ENCODE peak calls at places on chromosomes 16 and 17, in eight cellular contexts. One of them, this sample, is unnamed.

GRCh38 chr16:81618661-81619060 is 160.4 kb upstream of the PLCG2 start:
- DNase-seq in cardiac muscle cell: no peak
- DNase-seq in HCT116: no peak
- DNase-seq in right atrium auricular region: no peak
- DNase-seq in neural progenitor cell: peak; percentile 63
- DNase-seq in heart left ventricle: no peak
- DNase-seq in left ventricle myocardium inferior: no peak
- DNase-seq in colonic mucosa: no peak
- DNase-seq in this sample: no peak

GRCh38 chr17:76492989-76493501 is 8.2 kb downstream of the RHBDF2 start:
- DNase-seq in cardiac muscle cell: peak; percentile 80
- DNase-seq in HCT116: no peak
- DNase-seq in right atrium auricular region: peak; percentile 86
- DNase-seq in neural progenitor cell: no peak
- DNase-seq in heart left ventricle: peak; percentile 71
- DNase-seq in left ventricle myocardium inferior: peak; percentile 69
- DNase-seq in colonic mucosa: peak; percentile 65
- DNase-seq in this sample: peak; percentile 69

GRCh38 chr17:76601042-76601441 is 15.4 kb upstream of the ST6GALNAC2 start:
- DNase-seq in cardiac muscle cell: no peak
- DNase-seq in HCT116: no peak
- DNase-seq in right atrium auricular region: no peak
- DNase-seq in neural progenitor cell: no peak
- DNase-seq in heart left ventricle: no peak
- DNase-seq in left ventricle myocardium inferior: no peak
- DNase-seq in colonic mucosa: no peak
- DNase-seq in this sample: no peak

GRCh38 chr17:31918701-31919128 is 17.2 kb upstream of the UTP6 start:
- DNase-seq in cardiac muscle cell: peak; percentile 14
- DNase-seq in HCT116: no peak
- DNase-seq in right atrium auricular region: no peak
- DNase-seq in neural progenitor cell: peak; percentile 9
- DNase-seq in heart left ventricle: no peak
- DNase-seq in left ventricle myocardium inferior: no peak
- DNase-seq in colonic mucosa: no peak
- DNase-seq in this sample: no peak

GRCh38 chr16:75402821-75403475 is 30.4 kb downstream of the CFDP1 start:
- DNase-seq in cardiac muscle cell: peak; percentile 69
- DNase-seq in HCT116: peak; percentile 10
- DNase-seq in right atrium auricular region: no peak
- DNase-seq in neural progenitor cell: peak; percentile 16
- DNase-seq in heart left ventricle: no peak
- DNase-seq in left ventricle myocardium inferior: no peak
- DNase-seq in colonic mucosa: no peak
- DNase-seq in this sample: no peak

GRCh38 chr17:15971108-15971507 is 26.2 kb downstream of the ADORA2B start:
- DNase-seq in cardiac muscle cell: no peak
- DNase-seq in HCT116: no peak
- DNase-seq in right atrium auricular region: no peak
- DNase-seq in neural progenitor cell: no peak
- DNase-seq in heart left ventricle: no peak
- DNase-seq in left ventricle myocardium inferior: no peak
- DNase-seq in colonic mucosa: no peak
- DNase-seq in this sample: no peak

GRCh38 chr17:15516150-15516549 is 47.1 kb downstream of the TVP23C start:
- DNase-seq in cardiac muscle cell: peak; percentile 31
- DNase-seq in HCT116: no peak
- DNase-seq in right atrium auricular region: no peak
- DNase-seq in neural progenitor cell: no peak
- DNase-seq in heart left ventricle: no peak
- DNase-seq in left ventricle myocardium inferior: no peak
- DNase-seq in colonic mucosa: no peak
- DNase-seq in this sample: no peak

GRCh38 chr17:62965149-62965648 is 836 bp upstream of the TANC2 start:
- DNase-seq in cardiac muscle cell: no peak
- DNase-seq in HCT116: no peak
- DNase-seq in right atrium auricular region: no peak
- DNase-seq in neural progenitor cell: no peak
- DNase-seq in heart left ventricle: no peak
- DNase-seq in left ventricle myocardium inferior: no peak
- DNase-seq in colonic mucosa: no peak
- DNase-seq in this sample: no peak

GRCh38 chr16:14309906-14310305 is 238.8 kb downstream of the MRTFB start:
- DNase-seq in cardiac muscle cell: no peak
- DNase-seq in HCT116: no peak
- DNase-seq in right atrium auricular region: no peak
- DNase-seq in neural progenitor cell: no peak
- DNase-seq in heart left ventricle: no peak
- DNase-seq in left ventricle myocardium inferior: no peak
- DNase-seq in colonic mucosa: no peak
- DNase-seq in this sample: no peak

GRCh38 chr16:14307059-14307531 is 236.0 kb downstream of the MRTFB start:
- DNase-seq in cardiac muscle cell: no peak
- DNase-seq in HCT116: no peak
- DNase-seq in right atrium auricular region: no peak
- DNase-seq in neural progenitor cell: peak; percentile 32
- DNase-seq in heart left ventricle: no peak
- DNase-seq in left ventricle myocardium inferior: no peak
- DNase-seq in colonic mucosa: no peak
- DNase-seq in this sample: no peak

GRCh38 chr16:14307623-14308356 is 236.7 kb downstream of the MRTFB start:
- DNase-seq in cardiac muscle cell: no peak
- DNase-seq in HCT116: no peak
- DNase-seq in right atrium auricular region: no peak
- DNase-seq in neural progenitor cell: no peak
- DNase-seq in heart left ventricle: peak; percentile 22
- DNase-seq in left ventricle myocardium inferior: peak; percentile 45
- DNase-seq in colonic mucosa: no peak
- DNase-seq in this sample: peak; percentile 76

GRCh38 chr16:14309001-14309886 is 238.1 kb downstream of the MRTFB start:
- DNase-seq in cardiac muscle cell: no peak
- DNase-seq in HCT116: no peak
- DNase-seq in right atrium auricular region: no peak
- DNase-seq in neural progenitor cell: peak; percentile 42
- DNase-seq in heart left ventricle: no peak
- DNase-seq in left ventricle myocardium inferior: no peak
- DNase-seq in colonic mucosa: no peak
- DNase-seq in this sample: no peak

GRCh38 chr16:14308357-14308723 is 237.2 kb downstream of the MRTFB start:
- DNase-seq in cardiac muscle cell: no peak
- DNase-seq in HCT116: no peak
- DNase-seq in right atrium auricular region: no peak
- DNase-seq in neural progenitor cell: no peak
- DNase-seq in heart left ventricle: no peak
- DNase-seq in left ventricle myocardium inferior: no peak
- DNase-seq in colonic mucosa: no peak
- DNase-seq in this sample: no peak
- TF ChIP-seq CTCF in cardiac muscle cell: no peak
- TF ChIP-seq CTCF in HCT116: peak; percentile 4
- TF ChIP-seq CTCF in right atrium auricular region: no peak
- TF ChIP-seq CTCF in neural progenitor cell: no peak
- TF ChIP-seq CTCF in heart left ventricle: no peak
- TF ChIP-seq CTCF in left ventricle myocardium inferior: no peak
- TF ChIP-seq CTCF in colonic mucosa: no peak
- TF ChIP-seq CTCF in this sample: no peak

GRCh38 chr17:39701012-39701783 is 1.3 kb downstream of the ERBB2 start:
- DNase-seq in cardiac muscle cell: no peak
- DNase-seq in HCT116: no peak
- DNase-seq in right atrium auricular region: no peak
- DNase-seq in neural progenitor cell: peak; percentile 30
- DNase-seq in heart left ventricle: no peak
- DNase-seq in left ventricle myocardium inferior: no peak
- DNase-seq in colonic mucosa: peak; percentile 90
- DNase-seq in this sample: no peak
- H3K4me3 ChIP-seq in cardiac muscle cell: peak overlapping the region; percentile 66
- H3K4me3 ChIP-seq in HCT116: peak overlapping the region; percentile 88
- H3K4me3 ChIP-seq in right atrium auricular region: peak overlapping the region; percentile 99
- H3K4me3 ChIP-seq in neural progenitor cell: peak overlapping the region; percentile 96
- H3K4me3 ChIP-seq in heart left ventricle: peak overlapping the region; percentile 98
- H3K4me3 ChIP-seq in left ventricle myocardium inferior: peak overlapping the region; percentile 97
- H3K4me3 ChIP-seq in colonic mucosa: peak overlapping the region; percentile 72
- H3K4me3 ChIP-seq in this sample: no peak overlapping the region

GRCh38 chr16:85665373-85665740 is 23.4 kb downstream of the GINS2 start:
- DNase-seq in cardiac muscle cell: no peak
- DNase-seq in HCT116: no peak
- DNase-seq in right atrium auricular region: no peak
- DNase-seq in neural progenitor cell: no peak
- DNase-seq in heart left ventricle: no peak
- DNase-seq in left ventricle myocardium inferior: no peak
- DNase-seq in colonic mucosa: no peak
- DNase-seq in this sample: no peak

GRCh38 chr16:85664580-85665372 is 24.0 kb downstream of the GINS2 start:
- DNase-seq in cardiac muscle cell: no peak
- DNase-seq in HCT116: no peak
- DNase-seq in right atrium auricular region: no peak
- DNase-seq in neural progenitor cell: no peak
- DNase-seq in heart left ventricle: no peak
- DNase-seq in left ventricle myocardium inferior: no peak
- DNase-seq in colonic mucosa: no peak
- DNase-seq in this sample: peak; percentile 12

GRCh38 chr16:85662976-85663830 is 25.6 kb downstream of the GINS2 start:
- DNase-seq in cardiac muscle cell: no peak
- DNase-seq in HCT116: no peak
- DNase-seq in right atrium auricular region: no peak
- DNase-seq in neural progenitor cell: no peak
- DNase-seq in heart left ventricle: no peak
- DNase-seq in left ventricle myocardium inferior: no peak
- DNase-seq in colonic mucosa: no peak
- DNase-seq in this sample: no peak

GRCh38 chr16:85662036-85662812 is 26.5 kb downstream of the GINS2 start:
- DNase-seq in cardiac muscle cell: no peak
- DNase-seq in HCT116: no peak
- DNase-seq in right atrium auricular region: no peak
- DNase-seq in neural progenitor cell: peak; percentile 92
- DNase-seq in heart left ventricle: no peak
- DNase-seq in left ventricle myocardium inferior: no peak
- DNase-seq in colonic mucosa: no peak
- DNase-seq in this sample: no peak

DNA sequence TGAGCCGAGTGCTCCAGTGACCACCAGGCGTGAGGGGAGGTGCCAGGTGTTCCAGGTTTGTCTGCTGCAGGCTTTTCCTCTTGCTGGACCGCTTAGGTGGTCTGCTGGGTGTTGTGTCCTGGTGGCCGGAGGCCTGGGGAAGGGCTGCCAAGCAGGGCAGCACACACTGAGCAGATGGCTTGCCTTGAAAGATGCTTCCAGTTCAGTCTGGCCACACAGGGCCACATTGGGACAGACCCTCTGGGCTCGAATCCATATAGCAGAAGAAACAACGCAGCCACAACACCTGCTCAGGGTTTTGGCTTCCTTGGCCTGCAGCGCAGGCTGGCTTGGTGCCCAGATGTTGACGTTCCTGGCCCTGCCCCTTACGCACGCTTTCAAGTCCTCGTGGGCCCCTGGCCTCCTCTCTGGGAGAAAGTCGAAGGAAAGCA is 24.8 kb downstream of the GINS2 start:
- DNase-seq in cardiac muscle cell: no peak
- DNase-seq in HCT116: no peak
- DNase-seq in right atrium auricular region: no peak
- DNase-seq in neural progenitor cell: no peak
- DNase-seq in heart left ventricle: no peak
- DNase-seq in left ventricle myocardium inferior: peak; percentile 20
- DNase-seq in colonic mucosa: no peak
- DNase-seq in this sample: peak; percentile 70
- H3K36me3 ChIP-seq in cardiac muscle cell: peaks cover 71% of the 10 kb centered on the region
- H3K36me3 ChIP-seq in HCT116: peaks cover 61% of the 10 kb centered on the region
- H3K36me3 ChIP-seq in right atrium auricular region: peaks cover 80% of the 10 kb centered on the region
- H3K36me3 ChIP-seq in neural progenitor cell: no peaks in the 10 kb centered on the region
- H3K36me3 ChIP-seq in heart left ventricle: peaks cover 79% of the 10 kb centered on the region
- H3K36me3 ChIP-seq in left ventricle myocardium inferior: peaks cover 81% of the 10 kb centered on the region
- H3K36me3 ChIP-seq in colonic mucosa: peaks cover 49% of the 10 kb centered on the region
- H3K36me3 ChIP-seq in this sample: peaks cover 90% of the 10 kb centered on the region

DNA sequence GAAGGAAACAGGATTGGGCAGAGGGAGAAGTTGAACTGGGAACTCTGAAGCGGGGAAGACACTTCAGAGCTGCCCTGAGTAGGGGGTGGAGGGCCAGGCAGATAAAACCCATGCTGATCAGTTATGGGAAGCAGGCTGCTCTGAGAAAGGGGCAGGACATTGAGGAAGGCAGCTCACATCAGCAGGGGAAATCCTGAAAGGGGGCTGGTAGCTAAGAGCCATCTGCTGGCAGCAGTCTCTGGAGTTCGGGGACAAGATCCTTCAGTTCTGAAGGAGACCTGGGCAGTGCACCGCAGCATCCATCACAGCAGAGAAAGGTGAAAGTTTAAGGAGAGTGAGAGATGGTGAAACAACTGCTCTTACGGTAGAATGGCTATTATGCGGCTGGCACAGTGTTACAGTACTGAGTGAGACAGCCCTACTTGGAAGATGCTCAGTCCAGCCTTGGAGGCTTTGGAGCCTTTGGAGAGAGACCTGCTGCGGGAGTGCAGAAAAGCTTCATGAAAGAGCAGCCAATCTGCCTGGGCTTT is 5.4 kb upstream of the KIF18B start:
- DNase-seq in cardiac muscle cell: no peak
- DNase-seq in HCT116: no peak
- DNase-seq in right atrium auricular region: no peak
- DNase-seq in neural progenitor cell: peak; percentile 33
- DNase-seq in heart left ventricle: no peak
- DNase-seq in left ventricle myocardium inferior: no peak
- DNase-seq in colonic mucosa: no peak
- DNase-seq in this sample: no peak
- TF ChIP-seq CTCF in cardiac muscle cell: no peak
- TF ChIP-seq CTCF in HCT116: no peak
- TF ChIP-seq CTCF in right atrium auricular region: no peak
- TF ChIP-seq CTCF in neural progenitor cell: no peak
- TF ChIP-seq CTCF in heart left ventricle: no peak
- TF ChIP-seq CTCF in left ventricle myocardium inferior: no peak
- TF ChIP-seq CTCF in colonic mucosa: no peak
- TF ChIP-seq CTCF in this sample: no peak

This sample was measured in adrenal gland.